ENCODE peak calls at places on chromosomes 7 and 10, in nine cellular contexts. B is stimulated activated CD4-positive, alpha-beta T cell treated with anti-CD3 and anti-CD28 coated beads, Interleukin-12 subunit alpha, Interleukin-12 subunit beta, amount 100 ng/mL, for 4 hours; Y is left ventricle myocardium superior; X is cardiac muscle cell; O is suprapubic skin; I is body of pancreas; C is brain microvascular endothelial cell; S is Calu3; Z is HuH-7. A is an unnamed sample.

GRCh38 chr10:124892905-124893304 is 49.0 kb upstream of the ZRANB1 start:
- DNase-seq in B (no peak), Y (no peak), X (no peak), O (no peak), I (no peak), C (no peak), S (no peak), Z (no peak), A (no peak)

GRCh38 chr10:62015994-62016393 is 114.5 kb downstream of the ARID5B start:
- DNase-seq in B (no peak), Y (no peak), X (peak), O (no peak), I (no peak), C (peak), S (no peak), Z (no peak), A (no peak)

GRCh38 chr10:55631071-55631654 is 729.9 kb downstream of the ZWINT start:
- DNase-seq in B (no peak), Y (peak), X (peak), O (no peak), I (peak), C (peak), S (no peak), Z (peak), A (no peak)

GRCh38 chr7:108000875-108001758 is 1.8 kb downstream of the LAMB1 start:
- DNase-seq in B (no peak), Y (peak), X (peak), O (no peak), I (no peak), C (no peak), S (no peak), Z (peak), A (no peak)

GRCh38 chr7:131002600-131002999 is 268.6 kb upstream of the KLF14 start:
- DNase-seq in B (no peak), Y (no peak), X (no peak), O (no peak), I (no peak), C (no peak), S (no peak), Z (no peak), A (no peak)

GRCh38 chr10:71512794-71513379 is 116.2 kb downstream of the CDH23 start:
- DNase-seq in B (no peak), Y (no peak), X (peak), O (no peak), I (peak), C (peak), S (peak), Z (no peak), A (no peak)

GRCh38 chr7:27316311-27316710 is 73.7 kb downstream of the EVX1 start:
- DNase-seq in B (no peak), Y (no peak), X (peak), O (no peak), I (no peak), C (no peak), S (no peak), Z (no peak), A (no peak)

GRCh38 chr10:87864497-87865059 is 1.2 kb downstream of the PTEN start:
- DNase-seq in B (no peak), Y (no peak), X (peak), O (no peak), I (no peak), C (no peak), S (no peak), Z (no peak), A (no peak)

GRCh38 chr7:13139436-13139835 is 452.0 kb downstream of the ARL4A start:
- DNase-seq in B (no peak), Y (no peak), X (no peak), O (no peak), I (no peak), C (no peak), S (no peak), Z (no peak), A (no peak)

GRCh38 chr10:61612009-61612408 is 50.7 kb upstream of the CABCOCO1 start:
- DNase-seq in B (no peak), Y (peak), X (no peak), O (no peak), I (peak), C (no peak), S (no peak), Z (no peak), A (no peak)

GRCh38 chr7:2120841-2121830 is 111.6 kb downstream of the MAD1L1 start:
- DNase-seq in B (no peak), Y (peak), X (peak), O (no peak), I (no peak), C (no peak), S (no peak), Z (no peak), A (no peak)

GRCh38 chr10:6786579-6787031 is 206.5 kb upstream of the PRKCQ start:
- DNase-seq in B (no peak), Y (peak), X (peak), O (no peak), I (no peak), C (peak), S (no peak), Z (no peak), A (no peak)

GRCh38 chr7:144736880-144737493 is 98.9 kb downstream of the TPK1 start:
- DNase-seq in B (no peak), Y (no peak), X (no peak), O (no peak), I (no peak), C (no peak), S (no peak), Z (no peak), A (no peak)

GRCh38 chr10:62924344-62924748 is 108.2 kb upstream of the EGR2 start:
- DNase-seq in B (no peak), Y (no peak), X (no peak), O (no peak), I (peak), C (no peak), S (peak), Z (no peak), A (peak)

GRCh38 chr7:103951311-103951710 is 38.1 kb downstream of the RELN start:
- DNase-seq in B (no peak), Y (no peak), X (no peak), O (no peak), I (no peak), C (no peak), S (no peak), Z (no peak), A (no peak)

GRCh38 chr7:44408596-44408995 is 81.9 kb downstream of the NUDCD3 start:
- DNase-seq in B (no peak), Y (no peak), X (peak), O (no peak), I (no peak), C (no peak), S (no peak), Z (no peak), A (no peak)

GRCh38 chr7:19561121-19561805 is 147.6 kb downstream of the POLR1F start:
- DNase-seq in B (no peak), Y (no peak), X (peak), O (no peak), I (no peak), C (peak), S (no peak), Z (no peak), A (no peak)

GRCh38 chr7:116671111-116671510 is 885 bp upstream of the MET start:
- DNase-seq in B (no peak), Y (no peak), X (no peak), O (no peak), I (no peak), C (no peak), S (no peak), Z (no peak), A (no peak)

GRCh38 chr10:104612577-104613205 is 28.4 kb upstream of the SORCS3 start:
- DNase-seq in B (no peak), Y (no peak), X (no peak), O (no peak), I (no peak), C (no peak), S (no peak), Z (no peak), A (no peak)

GRCh38 chr10:60353519-60354258 is 36.0 kb downstream of the ANK3 start:
- DNase-seq in B (no peak), Y (peak), X (peak), O (no peak), I (no peak), C (peak), S (no peak), Z (peak), A (no peak)

GRCh38 chr10:48390933-48391845 is 84.7 kb downstream of the MAPK8 start:
- DNase-seq in B (no peak), Y (no peak), X (peak), O (no peak), I (no peak), C (peak), S (no peak), Z (no peak), A (no peak)

GRCh38 chr10:118835682-118836326 is 81.0 kb upstream of the CACUL1 start:
- DNase-seq in B (no peak), Y (no peak), X (no peak), O (no peak), I (peak), C (no peak), S (peak), Z (no peak), A (no peak)

GRCh38 chr7:151213826-151214225 is 3.5 kb upstream of the H2BK1 start:
- DNase-seq in B (no peak), Y (no peak), X (no peak), O (no peak), I (no peak), C (no peak), S (no peak), Z (no peak), A (no peak)

GRCh38 chr10:71623098-71623985 is 96.2 kb downstream of the C10orf105 start:
- DNase-seq in B (no peak), Y (no peak), X (peak), O (no peak), I (no peak), C (peak), S (peak), Z (peak), A (no peak)

GRCh38 chr7:130970696-130971095 is 236.7 kb upstream of the KLF14 start:
- DNase-seq in B (no peak), Y (no peak), X (peak), O (no peak), I (no peak), C (no peak), S (no peak), Z (no peak), A (no peak)

GRCh38 chr7:44291733-44292395 is 33.5 kb downstream of the CAMK2B start:
- DNase-seq in B (no peak), Y (no peak), X (peak), O (peak), I (no peak), C (no peak), S (peak), Z (no peak), A (no peak)

A was measured in GM12892.